ENCODE peak calls at places on chromosomes 4 and X, in six cellular contexts. G is spleen, S is lower lobe of right lung, H is fibroblast of mammary gland, P is choroid plexus epithelial cell, Q is ovary. X is an unnamed sample.

GRCh38 chrX:44314259-44314734 is 29.2 kb downstream of the EFHC2 start:
- DNase-seq in G (peak), S (peak), H (peak), P (peak), Q (no peak), X (peak)

GRCh38 chr4:6124386-6125102 is 75.8 kb downstream of the JAKMIP1 start:
- DNase-seq in G (peak), S (no peak), H (no peak), P (no peak), Q (no peak), X (no peak)

GRCh38 chrX:8783100-8784098 is 17.8 kb downstream of the FAM9A start:
- DNase-seq in G (peak), S (no peak), H (peak), P (peak), Q (no peak), X (no peak)

GRCh38 chr4:124685851-124686250 is 26.7 kb downstream of the ANKRD50 start:
- DNase-seq in G (no peak), S (no peak), H (no peak), P (peak), Q (no peak), X (no peak)

GRCh38 chr4:22667332-22667731 is 25.4 kb upstream of the GBA3 start:
- DNase-seq in G (no peak), S (no peak), H (peak), P (peak), Q (no peak), X (no peak)

GRCh38 chr4:15238720-15239119 is 189.1 kb upstream of the C1QTNF7 start:
- DNase-seq in G (no peak), S (no peak), H (peak), P (peak), Q (peak), X (peak)

GRCh38 chr4:89469512-89469911 is 161.9 kb upstream of the GPRIN3 start:
- DNase-seq in G (no peak), S (no peak), H (no peak), P (peak), Q (no peak), X (no peak)

GRCh38 chr4:60133414-60133813 is 1066.7 kb upstream of the ADGRL3 start:
- DNase-seq in G (no peak), S (no peak), H (no peak), P (peak), Q (no peak), X (peak)

GRCh38 chr4:181301735-181302380 is 941.3 kb upstream of the TENM3 start:
- DNase-seq in G (no peak), S (peak), H (peak), P (peak), Q (no peak), X (peak)

GRCh38 chrX:112865464-112866025 is 24.9 kb upstream of the AMOT start:
- DNase-seq in G (no peak), S (no peak), H (no peak), P (no peak), Q (no peak), X (no peak)

GRCh38 chrX:38807873-38808272 is 6.6 kb downstream of the MID1IP1 start:
- DNase-seq in G (no peak), S (no peak), H (no peak), P (peak), Q (no peak), X (no peak)
- H3K4me3 ChIP-seq in G (no peak), S (no peak), H (no peak), P (no peak), Q (no peak), X (no peak)

GRCh38 chr4:9782136-9782436 is 652 bp downstream of the DRD5 start:
- DNase-seq in G (no peak), S (no peak), H (no peak), P (no peak), Q (no peak), X (no peak)
- TF ChIP-seq CTCF in G (no peak), S (no peak), H (no peak), P (no peak), Q (no peak), X (no peak)

GRCh38 chr4:4781936-4782754 is 77.3 kb upstream of the MSX1 start:
- DNase-seq in G (no peak), S (no peak), H (peak), P (peak), Q (peak), X (peak)
- H3K4me3 ChIP-seq in G (no peak), S (no peak), H (peak), P (no peak), Q (no peak), X (no peak)

GRCh38 chr4:1233641-1234277 is 15.2 kb downstream of the CTBP1 start:
- DNase-seq in G (peak), S (peak), H (peak), P (peak), Q (peak), X (peak)
- TF ChIP-seq CTCF in G (peak), S (peak), H (peak), P (peak), Q (no peak), X (peak)